ENCODE peak calls at places on chromosomes 3 and 15, in ten cellular contexts. M is T-helper 2 cell; L is HTR-8/SVneo; E is T-helper 1 cell; N is left cardiac atrium; R is stimulated activated CD4-positive, alpha-beta T cell treated with anti-CD3 and anti-CD28 coated beads, TNF-alpha, amount 100 ng/mL, for 4 hours; S is H54; D is body of pancreas; V is heart right ventricle; O is brain pericyte. A is an unnamed sample.

GRCh38 chr3:106510206-106510605 is 641.4 kb upstream of the CBLB start:
- DNase-seq in M (no peak), L (no peak), E (no peak), N (no peak), R (no peak), S (no peak), D (peak; percentile 10), V (no peak), O (no peak), A (no peak)

GRCh38 chr15:82919231-82919886 is 33.2 kb downstream of the HOMER2 start:
- DNase-seq in M (no peak), L (no peak), E (no peak), N (no peak), R (no peak), S (no peak), D (peak; percentile 96), V (peak; percentile 27), O (no peak), A (no peak)

GRCh38 chr3:11954312-11954934 is 49.8 kb upstream of the SYN2 start:
- DNase-seq in M (no peak), L (no peak), E (no peak), N (no peak), R (no peak), S (no peak), D (no peak), V (no peak), O (no peak), A (no peak)

GRCh38 chr3:188021041-188021440 is 132.9 kb upstream of the LPP start:
- DNase-seq in M (no peak), L (no peak), E (no peak), N (peak; percentile 28), R (no peak), S (no peak), D (no peak), V (no peak), O (no peak), A (no peak)

GRCh38 chr15:35654334-35654733 is 108.4 kb upstream of the DPH6 start:
- DNase-seq in M (no peak), L (no peak), E (no peak), N (no peak), R (no peak), S (no peak), D (no peak), V (no peak), O (no peak), A (no peak)

GRCh38 chr3:168511428-168512014 is 415.8 kb upstream of the GOLIM4 start:
- DNase-seq in M (no peak), L (no peak), E (no peak), N (no peak), R (no peak), S (no peak), D (no peak), V (no peak), O (no peak), A (no peak)

GRCh38 chr3:58691997-58692396 is 25.4 kb upstream of the FAM3D start:
- DNase-seq in M (no peak), L (no peak), E (no peak), N (no peak), R (no peak), S (no peak), D (no peak), V (no peak), O (no peak), A (no peak)

GRCh38 chr15:76333720-76334437 is 2.7 kb upstream of the ISL2 start:
- DNase-seq in M (no peak), L (no peak), E (no peak), N (no peak), R (no peak), S (peak; percentile 38), D (no peak), V (no peak), O (no peak), A (no peak)

GRCh38 chr3:72238341-72238740 is 453.4 kb upstream of the PROK2 start:
- DNase-seq in M (no peak), L (no peak), E (no peak), N (no peak), R (no peak), S (no peak), D (peak; percentile 9), V (no peak), O (no peak), A (no peak)

GRCh38 chr15:44729394-44729913 is 6.9 kb upstream of the TRIM69 start:
- DNase-seq in M (no peak), L (no peak), E (no peak), N (peak; percentile 42), R (peak; percentile 34), S (no peak), D (no peak), V (peak; percentile 29), O (no peak), A (no peak)

GRCh38 chr3:71497367-71497925 is 86.1 kb downstream of the FOXP1 start:
- DNase-seq in M (no peak), L (no peak), E (no peak), N (no peak), R (no peak), S (no peak), D (no peak), V (no peak), O (no peak), A (no peak)

GRCh38 chr15:98924311-98925049 is 83.1 kb downstream of the PGPEP1L start:
- DNase-seq in M (no peak), L (no peak), E (no peak), N (peak; percentile 35), R (no peak), S (no peak), D (no peak), V (no peak), O (no peak), A (no peak)

GRCh38 chr15:79635149-79635771 is 203.1 kb downstream of the MINAR1 start:
- DNase-seq in M (no peak), L (no peak), E (no peak), N (no peak), R (no peak), S (no peak), D (no peak), V (no peak), O (no peak), A (no peak)

GRCh38 chr3:196186661-196187573 is 24.3 kb downstream of the ZDHHC19 start:
- DNase-seq in M (no peak), L (no peak), E (no peak), N (no peak), R (no peak), S (no peak), D (no peak), V (no peak), O (no peak), A (no peak)

GRCh38 chr3:21954709-21955108 is 203.7 kb upstream of the ZNF385D start:
- DNase-seq in M (no peak), L (no peak), E (no peak), N (no peak), R (no peak), S (no peak), D (no peak), V (no peak), O (no peak), A (no peak)

GRCh38 chr3:143970773-143971366 is 753 bp upstream of the DIPK2A start:
- DNase-seq in M (peak; percentile 38), L (peak; percentile 32), E (peak; percentile 14), N (peak; percentile 54), R (peak; percentile 19), S (peak; percentile 16), D (peak; percentile 45), V (peak; percentile 52), O (no peak), A (peak; percentile 67)

GRCh38 chr3:141237701-141238521 is 6.3 kb downstream of the PXYLP1 start:
- DNase-seq in M (no peak), L (no peak), E (no peak), N (peak; percentile 71), R (no peak), S (no peak), D (peak; percentile 93), V (peak; percentile 76), O (no peak), A (no peak)

GRCh38 chr15:41928637-41929620 is 35.1 kb upstream of the SPTBN5 start:
- DNase-seq in M (no peak), L (no peak), E (no peak), N (no peak), R (no peak), S (no peak), D (no peak), V (peak; percentile 51), O (no peak), A (no peak)

GRCh38 chr3:39185326-39185958 is 7.0 kb downstream of the XIRP1 start:
- DNase-seq in M (no peak), L (no peak), E (no peak), N (no peak), R (no peak), S (no peak), D (no peak), V (no peak), O (no peak), A (no peak)

GRCh38 chr3:95215437-95215836 is 1152.6 kb downstream of the NSUN3 start:
- DNase-seq in M (no peak), L (no peak), E (no peak), N (no peak), R (no peak), S (no peak), D (no peak), V (no peak), O (no peak), A (no peak)

GRCh38 chr3:16554126-16554525 is 40.6 kb upstream of the RFTN1 start:
- DNase-seq in M (no peak), L (no peak), E (no peak), N (no peak), R (no peak), S (no peak), D (no peak), V (no peak), O (no peak), A (no peak)

GRCh38 chr15:51759557-51760070 is 8.2 kb downstream of the TMOD2 start:
- DNase-seq in M (no peak), L (peak; percentile 36), E (no peak), N (peak; percentile 71), R (no peak), S (no peak), D (peak; percentile 65), V (peak; percentile 27), O (peak; percentile 15), A (no peak)

GRCh38 chr3:119630562-119631329 is 29.6 kb downstream of the POPDC2 start:
- DNase-seq in M (no peak), L (no peak), E (no peak), N (no peak), R (no peak), S (no peak), D (peak; percentile 24), V (no peak), O (no peak), A (no peak)

GRCh38 chr3:178245385-178245778 is 290.9 kb upstream of the KCNMB2 start:
- DNase-seq in M (no peak), L (no peak), E (no peak), N (no peak), R (no peak), S (no peak), D (no peak), V (no peak), O (no peak), A (no peak)

GRCh38 chr3:147616998-147617619 is 207.9 kb downstream of the ZIC1 start:
- DNase-seq in M (no peak), L (no peak), E (no peak), N (no peak), R (no peak), S (no peak), D (no peak), V (no peak), O (no peak), A (no peak)

A was measured in right atrium auricular region.